ENCODE peak calls at places on chromosomes 5 and 9, in eight cellular contexts. E is epithelial cell of esophagus, V is IMR-90, M is fibroblast of mammary gland, G is fibroblast of lung, U is upper lobe of right lung, W is foreskin fibroblast, F is lower leg skin. X is an unnamed sample.

GRCh38 chr5:173329370-173330150 is 1.3 kb upstream of the STC2 start:
- DNase-seq in G (no peak), M (no peak), W (no peak), U (no peak), E (peak), F (peak), V (no peak), X (no peak)

GRCh38 chr5:90645024-90645610 is 86.5 kb downstream of the ADGRV1 start:
- DNase-seq in G (peak), M (peak), U (no peak), W (no peak), F (no peak), E (no peak), V (no peak), X (no peak)

GRCh38 chr5:75260708-75261107 is 24.0 kb upstream of the ANKRD31 start:
- DNase-seq in V (no peak), G (no peak), F (no peak), E (no peak), U (no peak), W (no peak), M (no peak), X (no peak)

GRCh38 chr9:26261503-26262330 is 583.5 kb upstream of the TUSC1 start:
- DNase-seq in U (no peak), V (peak), E (peak), W (peak), M (peak), F (no peak), G (peak), X (peak)

GRCh38 chr9:81479573-81479972 is 209.8 kb downstream of the TLE1 start:
- DNase-seq in G (no peak), M (no peak), W (no peak), E (peak), F (no peak), U (no peak), V (no peak), X (no peak)

GRCh38 chr9:129776566-129776937 is 23.7 kb upstream of the PTGES start:
- DNase-seq in U (no peak), G (peak), F (no peak), V (peak), E (no peak), W (peak), M (peak), X (no peak)

GRCh38 chr5:124746916-124747769 is 704 bp upstream of the ZNF608 start:
- DNase-seq in F (peak), W (peak), G (peak), M (peak), E (peak), U (peak), V (peak), X (peak)

GRCh38 chr5:2888520-2889060 is 137.1 kb upstream of the IRX2 start:
- DNase-seq in U (peak), G (no peak), W (no peak), F (peak), M (no peak), V (no peak), E (no peak), X (no peak)

GRCh38 chr5:27093296-27093695 is 54.9 kb upstream of the CDH9 start:
- DNase-seq in E (no peak), M (no peak), U (no peak), W (no peak), V (no peak), F (no peak), G (no peak), X (no peak)

GRCh38 chr5:149325166-149325735 is 20.0 kb upstream of the GRPEL2 start:
- DNase-seq in M (peak), W (no peak), V (peak), F (peak), E (peak), U (no peak), G (peak), X (no peak)

GRCh38 chr5:73295447-73295846 is 122.5 kb downstream of the TMEM174 start:
- DNase-seq in U (no peak), G (no peak), F (no peak), E (peak), M (no peak), V (no peak), W (no peak), X (no peak)

GRCh38 chr5:41537581-41537980 is 27.2 kb upstream of the PLCXD3 start:
- DNase-seq in M (peak), U (no peak), W (no peak), G (no peak), E (no peak), F (no peak), V (no peak), X (no peak)

GRCh38 chr9:93650448-93650847 is 74.1 kb downstream of the PHF2 start:
- DNase-seq in E (no peak), V (no peak), F (peak), M (no peak), U (peak), W (no peak), G (no peak), X (no peak)

GRCh38 chr5:10393491-10393890 is 40.0 kb downstream of the MARCHF6 start:
- DNase-seq in E (no peak), W (peak), F (no peak), G (peak), U (no peak), V (peak), M (peak), X (no peak)

GRCh38 chr5:51960617-51961115 is 577.4 kb downstream of the ISL1 start:
- DNase-seq in M (peak), F (no peak), W (peak), G (no peak), U (no peak), V (no peak), E (peak), X (no peak)

GRCh38 chr5:128074171-128074570 is 9.4 kb upstream of the SLC12A2 start:
- DNase-seq in W (no peak), G (no peak), U (no peak), F (no peak), V (no peak), E (no peak), M (no peak), X (no peak)

GRCh38 chr9:109072810-109073435 is 46.8 kb downstream of the TMEM245 start:
- DNase-seq in W (no peak), G (no peak), E (no peak), U (no peak), F (no peak), V (no peak), M (no peak), X (no peak)

DNA sequence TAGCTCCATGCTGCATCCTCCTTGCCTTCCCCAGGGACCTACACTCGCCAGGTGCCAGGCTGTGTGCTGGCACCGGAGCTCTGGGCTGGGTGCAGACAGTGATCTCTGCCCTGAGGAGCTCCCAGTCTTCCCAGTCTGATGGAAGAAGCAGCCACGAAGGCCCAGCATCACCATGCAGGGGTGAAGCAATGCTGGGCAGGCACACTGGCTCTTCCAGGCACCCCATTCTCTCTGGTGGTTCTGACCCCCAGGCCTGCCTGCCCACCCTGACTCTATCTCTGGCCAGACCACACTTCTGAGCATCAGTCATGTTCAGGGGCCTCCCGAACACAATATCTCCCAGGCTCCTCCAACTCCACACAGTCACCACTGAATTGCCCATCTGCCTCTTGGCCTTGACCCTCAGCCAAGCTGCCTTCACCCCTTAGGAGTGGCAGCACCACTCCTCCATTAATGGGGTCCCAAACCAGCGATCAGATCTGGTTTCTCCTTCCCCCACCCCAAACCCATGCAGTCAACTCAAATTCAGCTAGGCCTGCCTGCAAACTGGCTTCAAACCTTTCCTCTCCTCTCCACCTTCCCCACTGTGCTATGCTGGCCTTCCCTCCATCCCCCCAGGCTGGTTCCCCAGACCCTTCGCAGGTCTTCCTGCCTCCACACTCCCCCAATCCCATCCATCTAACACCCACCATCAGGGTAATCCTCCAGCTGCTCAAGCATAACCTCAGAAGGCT is 102.7 kb upstream of the MVB12B start:
- DNase-seq in W (no peak), M (no peak), G (no peak), V (no peak), U (no peak), E (no peak), F (peak), X (no peak)
- H3K4me3 ChIP-seq in W (no peak), M (no peak), G (no peak), V (no peak), U (no peak), E (no peak), F (no peak), X (no peak)

DNA sequence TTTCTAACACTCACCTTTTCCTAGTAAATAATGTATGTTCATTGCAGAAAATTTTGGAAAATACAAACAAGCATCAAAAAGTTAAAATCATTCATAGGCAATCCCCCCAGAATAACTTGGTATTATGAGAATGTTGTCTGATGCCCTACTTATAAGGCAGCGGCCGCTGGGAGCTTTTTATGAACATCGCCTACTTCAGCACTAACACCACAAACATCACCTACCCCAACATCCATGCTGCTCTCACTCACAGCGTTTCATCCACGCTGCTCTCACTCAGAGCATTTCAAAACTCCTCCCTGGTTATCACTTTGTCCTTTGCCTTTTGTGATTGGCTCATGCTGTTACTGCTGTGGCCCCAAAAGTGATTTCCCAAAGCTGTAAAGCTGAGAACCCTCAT is 25.4 kb downstream of the SHC3 start:
- DNase-seq in M (no peak), F (no peak), E (no peak), V (no peak), G (peak), U (no peak), W (no peak), X (no peak)
- H3K4me3 ChIP-seq in M (no peak), F (no peak), E (no peak), V (no peak), G (no peak), U (no peak), W (no peak), X (no peak)

GRCh38 chr5:136023935-136024645 is 4.7 kb upstream of the TGFBI start:
- DNase-seq in W (no peak), E (no peak), M (peak), G (peak), V (peak), F (peak), U (no peak), X (peak)
- H3K4me3 ChIP-seq in W (no peak), E (no peak), M (no peak), G (no peak), V (no peak), F (no peak), U (no peak), X (no peak)

GRCh38 chr5:1293997-1294838 is 650 bp downstream of the TERT start:
- DNase-seq in E (no peak), M (no peak), V (no peak), W (no peak), F (peak), G (no peak), U (no peak), X (no peak)
- H3K4me3 ChIP-seq in E (no peak), M (no peak), V (no peak), W (no peak), F (no peak), G (no peak), U (no peak), X (no peak)

GRCh38 chr9:127936347-127936852 is 1.3 kb downstream of the DPM2 start:
- DNase-seq in G (no peak), E (no peak), V (no peak), W (no peak), M (no peak), U (no peak), F (no peak), X (no peak)
- H3K4me3 ChIP-seq in G (peak), E (peak), V (peak), W (peak), M (peak), U (peak), F (no peak), X (peak)

GRCh38 chr5:159095882-159096554 is 3.7 kb downstream of the EBF1 start:
- DNase-seq in G (no peak), W (no peak), V (no peak), U (no peak), E (no peak), F (no peak), M (peak), X (no peak)

GRCh38 chr5:159096555-159097460 is 2.9 kb downstream of the EBF1 start:
- DNase-seq in E (no peak), U (no peak), V (no peak), W (no peak), G (no peak), F (no peak), M (no peak), X (no peak)

GRCh38 chr5:159099049-159099760 is 511 bp downstream of the EBF1 start:
- DNase-seq in W (peak), G (peak), V (peak), M (peak), U (peak), E (peak), F (no peak), X (no peak)

GRCh38 chr5:159098285-159099048 is 1.2 kb downstream of the EBF1 start:
- DNase-seq in V (no peak), M (no peak), U (no peak), G (no peak), W (no peak), E (no peak), F (no peak), X (no peak)

DNA sequence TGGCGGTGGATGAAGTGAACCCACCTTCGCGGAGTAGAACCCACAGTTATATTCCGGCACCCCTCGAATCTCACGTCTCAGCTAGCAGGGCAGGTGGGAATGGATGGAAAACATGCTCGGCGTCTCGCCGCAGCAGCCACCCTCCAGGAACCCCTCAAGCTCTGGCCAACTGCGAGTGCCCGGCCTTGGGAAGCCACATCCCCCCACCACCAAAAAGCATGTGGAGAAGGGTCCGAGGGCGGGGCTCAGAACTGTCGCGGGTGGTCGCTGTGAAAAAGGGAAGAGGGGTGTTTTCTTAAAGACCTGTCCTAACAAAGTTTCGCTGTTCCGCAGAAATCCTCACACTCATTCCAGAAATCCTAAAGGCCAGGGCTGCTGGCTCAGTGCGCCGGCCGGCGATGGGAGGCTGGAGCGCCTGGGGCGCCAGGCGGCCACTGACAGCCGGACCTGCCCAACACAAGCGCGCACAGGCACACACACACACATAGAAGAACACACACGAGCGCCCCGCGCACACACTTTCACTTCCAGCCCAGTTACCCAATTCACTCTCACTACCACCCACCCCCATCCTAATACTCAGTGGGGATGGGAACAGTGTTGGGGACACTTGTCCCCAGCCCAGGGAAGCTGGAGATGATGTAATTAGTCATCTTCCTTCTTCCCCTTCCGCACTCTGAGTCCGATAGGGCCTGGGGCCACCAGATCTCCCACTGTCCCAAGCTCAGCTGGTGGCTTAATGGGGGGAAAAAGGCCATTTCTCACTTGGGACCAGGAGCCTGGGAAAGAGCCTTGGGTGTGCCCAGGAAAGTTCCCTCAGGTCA is 2.0 kb downstream of the EBF1 start:
- DNase-seq in U (no peak), W (peak), V (peak), M (peak), G (peak), F (no peak), E (no peak), X (peak)
- H3K4me3 ChIP-seq in U (peak), W (peak), V (no peak), M (peak), G (peak), F (peak), E (no peak), X (peak)

DNA sequence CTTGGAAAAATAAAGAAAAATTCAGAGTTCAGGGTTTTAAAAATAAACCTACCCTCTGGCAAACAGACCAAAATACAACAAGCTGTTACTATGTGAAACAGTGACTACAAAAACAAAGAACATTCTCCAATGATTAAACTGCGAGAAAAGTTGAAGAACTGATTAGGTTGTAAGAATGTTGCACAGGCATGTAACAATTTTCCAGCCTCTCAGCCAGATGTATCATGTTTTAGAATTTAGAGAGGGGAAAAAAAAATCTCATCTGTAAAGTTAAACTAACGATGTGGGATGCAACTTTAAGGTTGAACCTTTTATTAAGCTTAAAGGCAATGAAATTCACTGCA is 96.8 kb downstream of the MEF2C start:
- DNase-seq in G (peak), E (peak), V (no peak), W (no peak), F (no peak), M (peak), U (no peak), X (no peak)
- H3K4me3 ChIP-seq in G (no peak), E (no peak), V (peak), W (peak), F (no peak), M (no peak), U (peak), X (no peak)

DNA sequence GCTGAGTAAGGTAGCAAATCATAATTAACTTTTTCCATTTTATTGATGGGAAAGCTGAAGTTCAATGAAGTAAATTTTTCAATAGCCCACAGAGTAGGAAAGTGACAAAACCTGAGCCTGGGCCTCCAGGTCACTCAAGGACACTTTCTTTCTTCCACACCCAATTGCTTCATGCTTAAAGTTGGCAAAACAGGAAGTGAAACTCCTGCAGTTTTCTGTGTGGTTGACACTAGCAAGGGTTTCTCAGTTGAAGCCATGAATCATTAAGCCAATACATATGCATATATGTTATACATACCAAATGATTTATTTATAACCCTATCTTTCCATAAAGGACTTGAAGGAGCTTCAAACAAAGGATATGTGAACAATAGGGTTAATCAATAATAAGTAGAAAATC is 13.9 kb downstream of the TLR4 start:
- DNase-seq in G (no peak), W (peak), U (no peak), V (no peak), F (no peak), E (peak), M (peak), X (peak)
- H3K4me3 ChIP-seq in G (no peak), W (no peak), U (no peak), V (no peak), F (no peak), E (no peak), M (no peak), X (no peak)

DNA sequence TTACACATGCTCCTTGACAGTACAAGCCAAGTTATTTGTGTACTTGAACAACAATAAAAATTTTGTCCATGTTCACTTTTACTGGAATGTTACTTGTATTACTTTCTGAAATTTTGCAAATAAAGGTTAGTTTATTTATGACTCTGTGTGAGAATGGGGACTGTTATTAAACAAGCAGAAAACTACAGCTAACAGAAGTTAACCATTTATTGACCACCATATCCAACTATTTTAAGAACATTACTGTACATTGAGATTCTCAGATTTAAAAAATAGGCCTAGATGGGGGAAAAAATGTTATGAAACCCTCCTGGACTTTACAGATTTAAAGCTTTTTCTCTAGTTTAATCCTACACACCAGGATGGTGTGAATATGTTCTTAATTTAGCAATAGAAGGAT is 1.8 kb downstream of the SLC25A51 start:
- DNase-seq in W (no peak), M (no peak), V (no peak), G (no peak), F (no peak), U (no peak), E (no peak), X (no peak)
- H3K4me3 ChIP-seq in W (no peak), M (peak), V (no peak), G (peak), F (no peak), U (no peak), E (no peak), X (no peak)